ENCODE peak calls at places on chromosome 6, in eight cellular contexts. G is transverse colon; O is left ventricle myocardium superior; M is activated T-helper 9 cell treated with anti-CD3 and anti-CD28 coated beads, Interleukin-2, amount 50 U/mL, for 16 hours; J is effector CD4-positive, alpha-beta T cell; Q is cardiac fibroblast; D is AG08396; R is NCI-H2029. W is an unnamed sample.

GRCh38 chr6:118800394-118801071 is 93.4 kb upstream of the ASF1A start:
- DNase-seq in G (peak), O (peak), M (peak), J (peak), Q (peak), D (peak), R (peak), W (peak)

GRCh38 chr6:134247271-134247833 is 70.6 kb downstream of the SGK1 start:
- DNase-seq in G (peak), O (no peak), M (peak), J (peak), Q (no peak), D (no peak), R (no peak), W (no peak)

GRCh38 chr6:143149771-143150170 is 89.1 kb downstream of the AIG1 start:
- DNase-seq in G (no peak), O (no peak), M (no peak), J (no peak), Q (peak), D (no peak), R (no peak), W (no peak)

GRCh38 chr6:42410861-42411260 is 40.9 kb downstream of the TRERF1 start:
- DNase-seq in G (no peak), O (no peak), M (no peak), J (no peak), Q (no peak), D (no peak), R (no peak), W (no peak)

GRCh38 chr6:72363844-72364740 is 257.8 kb upstream of the KCNQ5 start:
- DNase-seq in G (no peak), O (no peak), M (no peak), J (no peak), Q (peak), D (peak), R (no peak), W (no peak)

GRCh38 chr6:121383478-121383877 is 49.2 kb upstream of the TBC1D32 start:
- DNase-seq in G (no peak), O (no peak), M (no peak), J (no peak), Q (no peak), D (no peak), R (no peak), W (no peak)

GRCh38 chr6:37783831-37784584 is 35.5 kb upstream of the ZFAND3 start:
- DNase-seq in G (no peak), O (peak), M (no peak), J (no peak), Q (peak), D (no peak), R (peak), W (peak)

GRCh38 chr6:12890171-12890790 is 173.7 kb downstream of the PHACTR1 start:
- DNase-seq in G (no peak), O (no peak), M (no peak), J (no peak), Q (peak), D (peak), R (no peak), W (no peak)

GRCh38 chr6:159525445-159526031 is 167.5 kb downstream of the SOD2 start:
- DNase-seq in G (no peak), O (no peak), M (no peak), J (no peak), Q (no peak), D (no peak), R (no peak), W (no peak)

GRCh38 chr6:38676236-38676973 is 26.5 kb downstream of the GLO1 start:
- DNase-seq in G (no peak), O (no peak), M (no peak), J (no peak), Q (no peak), D (no peak), R (no peak), W (no peak)

GRCh38 chr6:140572129-140572528 is 1197.7 kb upstream of the CITED2 start:
- DNase-seq in G (no peak), O (no peak), M (no peak), J (no peak), Q (peak), D (peak), R (no peak), W (no peak)

GRCh38 chr6:165782124-165782523 is 119.1 kb upstream of the PDE10A start:
- DNase-seq in G (peak), O (no peak), M (no peak), J (no peak), Q (no peak), D (no peak), R (no peak), W (no peak)

GRCh38 chr6:30443657-30444450 is 45.5 kb upstream of the HLA-E start:
- DNase-seq in G (no peak), O (no peak), M (no peak), J (no peak), Q (no peak), D (no peak), R (no peak), W (no peak)

GRCh38 chr6:118080547-118080946 is 173.5 kb downstream of the SLC35F1 start:
- DNase-seq in G (no peak), O (no peak), M (no peak), J (no peak), Q (no peak), D (no peak), R (no peak), W (no peak)

GRCh38 chr6:170155464-170156196 is 135.2 kb downstream of the DLL1 start:
- DNase-seq in G (no peak), O (no peak), M (no peak), J (no peak), Q (no peak), D (no peak), R (no peak), W (peak)

GRCh38 chr6:81382852-81383251 is 369.6 kb downstream of the TENT5A start:
- DNase-seq in G (no peak), O (no peak), M (no peak), J (no peak), Q (no peak), D (no peak), R (no peak), W (no peak)

GRCh38 chr6:36376183-36376582 is 11.3 kb downstream of the ETV7 start:
- DNase-seq in G (no peak), O (no peak), M (no peak), J (no peak), Q (no peak), D (no peak), R (no peak), W (no peak)

GRCh38 chr6:29750709-29751108 is 27.5 kb downstream of the HLA-F start:
- DNase-seq in G (no peak), O (no peak), M (no peak), J (no peak), Q (no peak), D (no peak), R (no peak), W (no peak)

GRCh38 chr6:83370607-83371006 is 60.2 kb downstream of the ME1 start:
- DNase-seq in G (no peak), O (no peak), M (no peak), J (no peak), Q (peak), D (no peak), R (no peak), W (no peak)

GRCh38 chr6:110831405-110831804 is 16.1 kb upstream of the CDK19 start:
- DNase-seq in G (no peak), O (no peak), M (no peak), J (no peak), Q (no peak), D (no peak), R (no peak), W (no peak)

GRCh38 chr6:144278659-144279314 is 6.3 kb upstream of the UTRN start:
- DNase-seq in G (no peak), O (no peak), M (no peak), J (no peak), Q (no peak), D (no peak), R (no peak), W (no peak)

GRCh38 chr6:113610377-113610988 is 246.7 kb upstream of the MARCKS start:
- DNase-seq in G (no peak), O (no peak), M (no peak), J (no peak), Q (no peak), D (no peak), R (no peak), W (no peak)

GRCh38 chr6:158653577-158654354 is 3.9 kb downstream of the SYTL3 start:
- DNase-seq in G (peak), O (peak), M (peak), J (peak), Q (peak), D (no peak), R (no peak), W (no peak)

GRCh38 chr6:39686980-39687379 is 38.2 kb downstream of the KIF6 start:
- DNase-seq in G (no peak), O (no peak), M (no peak), J (no peak), Q (no peak), D (no peak), R (no peak), W (no peak)

GRCh38 chr6:52415917-52416628 is 4.1 kb upstream of the EFHC1 start:
- DNase-seq in G (no peak), O (no peak), M (no peak), J (no peak), Q (peak), D (no peak), R (no peak), W (no peak)

GRCh38 chr6:111663692-111664564 is 58.2 kb upstream of the TRAF3IP2 start:
- DNase-seq in G (no peak), O (peak), M (no peak), J (no peak), Q (peak), D (no peak), R (no peak), W (peak)

GRCh38 chr6:99187429-99187828 is 162.0 kb downstream of the FAXC start:
- DNase-seq in G (no peak), O (no peak), M (no peak), J (no peak), Q (no peak), D (no peak), R (no peak), W (no peak)

GRCh38 chr6:106117579-106117978 is 31.4 kb downstream of the PRDM1 start:
- DNase-seq in G (no peak), O (no peak), M (peak), J (peak), Q (no peak), D (no peak), R (no peak), W (no peak)

GRCh38 chr6:53984163-53984562 is 127.1 kb upstream of the MLIP start:
- DNase-seq in G (no peak), O (no peak), M (no peak), J (no peak), Q (peak), D (peak), R (no peak), W (no peak)

GRCh38 chr6:106666290-106667021 is 37.1 kb downstream of the QRSL1 start:
- DNase-seq in G (peak), O (no peak), M (no peak), J (no peak), Q (no peak), D (no peak), R (no peak), W (no peak)

GRCh38 chr6:139738801-139739490 is 364.5 kb upstream of the CITED2 start:
- DNase-seq in G (no peak), O (no peak), M (no peak), J (no peak), Q (peak), D (no peak), R (no peak), W (no peak)

W was measured in left ventricle myocardium inferior.